ENCODE peak calls at places on chromosomes 6 and 20, in four cellular contexts. O, A, G and K are unnamed samples.

GRCh38 chr6:27177454-27178000 is 70.0 kb upstream of the PRSS16 start:
- DNase-seq in O (peak), A (peak), G (peak), K (peak)

GRCh38 chr6:109927052-109927451 is 51.1 kb upstream of the GPR6 start:
- DNase-seq in O (no peak), A (no peak), G (no peak), K (no peak)

GRCh38 chr20:44018684-44019637 is 104.3 kb downstream of the TOX2 start:
- DNase-seq in O (no peak), A (peak), G (no peak), K (no peak)

GRCh38 chr6:13038315-13039261 is 289.7 kb downstream of the TBC1D7 start:
- DNase-seq in O (no peak), A (no peak), G (no peak), K (no peak)

GRCh38 chr6:17394192-17394611 is 807 bp downstream of the CAP2 start:
- DNase-seq in O (peak), A (no peak), G (peak), K (no peak)

GRCh38 chr20:55103188-55103587 is 627.8 kb downstream of the DOK5 start:
- DNase-seq in O (peak), A (no peak), G (no peak), K (no peak)

GRCh38 chr6:84282566-84282965 is 55.1 kb upstream of the CEP162 start:
- DNase-seq in O (no peak), A (no peak), G (peak), K (no peak)

GRCh38 chr20:34095825-34096224 is 16.2 kb downstream of the EIF2S2 start:
- DNase-seq in O (no peak), A (no peak), G (no peak), K (no peak)

GRCh38 chr6:3749390-3749978 is 2.0 kb downstream of the PXDC1 start:
- DNase-seq in O (no peak), A (no peak), G (peak), K (no peak)

GRCh38 chr6:54718541-54719023 is 128.0 kb upstream of the FAM83B start:
- DNase-seq in O (no peak), A (no peak), G (no peak), K (no peak)

GRCh38 chr6:105786890-105787655 is 299.1 kb upstream of the PRDM1 start:
- DNase-seq in O (no peak), A (no peak), G (no peak), K (no peak)

GRCh38 chr6:93418448-93419303 is 683 bp downstream of the EPHA7 start:
- DNase-seq in O (no peak), A (no peak), G (peak), K (no peak)

GRCh38 chr20:37651932-37652331 is 41.9 kb upstream of the CTNNBL1 start:
- DNase-seq in O (peak), A (peak), G (no peak), K (no peak)

GRCh38 chr20:58715709-58716475 is 23.3 kb downstream of the NPEPL1 start:
- DNase-seq in O (no peak), A (peak), G (peak), K (no peak)

GRCh38 chr6:3316363-3316762 is 57.6 kb downstream of the PSMG4 start:
- DNase-seq in O (no peak), A (no peak), G (peak), K (no peak)

GRCh38 chr20:25296094-25297093 is 48.5 kb downstream of the PYGB start:
- DNase-seq in O (peak), A (no peak), G (no peak), K (no peak)

GRCh38 chr6:154187203-154187602 is 148.2 kb downstream of the OPRM1 start:
- DNase-seq in O (no peak), A (no peak), G (no peak), K (no peak)